ENCODE peak calls at places on chromosomes 13 and 19, in six cellular contexts. D, N, I, Y, L and G are unnamed samples.

GRCh38 chr19:43651758-43652545 is 12.3 kb upstream of the CADM4 start:
- DNase-seq in D (peak), N (peak), I (no peak), Y (peak), L (peak), G (no peak)

GRCh38 chr13:98782654-98783053 is 30.2 kb upstream of the SLC15A1 start:
- DNase-seq in D (no peak), N (no peak), I (no peak), Y (no peak), L (no peak), G (no peak)

GRCh38 chr13:33487575-33488243 is 202.2 kb upstream of the STARD13 start:
- DNase-seq in D (peak), N (no peak), I (no peak), Y (no peak), L (no peak), G (no peak)

GRCh38 chr19:41995959-41996797 is 2.1 kb upstream of the ATP1A3 start:
- DNase-seq in D (peak), N (no peak), I (no peak), Y (no peak), L (peak), G (peak)

GRCh38 chr13:83881917-83882625 is at the start of gene SLITRK1:
- DNase-seq in D (peak), N (no peak), I (no peak), Y (peak), L (peak), G (peak)

GRCh38 chr19:40831502-40832430 is 18.5 kb downstream of the CYP2A6 start:
- DNase-seq in D (no peak), N (no peak), I (no peak), Y (peak), L (no peak), G (no peak)

GRCh38 chr19:31262673-31263308 is 86.4 kb downstream of the TSHZ3 start:
- DNase-seq in D (no peak), N (no peak), I (no peak), Y (no peak), L (no peak), G (no peak)

GRCh38 chr13:73341748-73342147 is 282.9 kb downstream of the KLF5 start:
- DNase-seq in D (peak), N (no peak), I (no peak), Y (peak), L (no peak), G (no peak)

GRCh38 chr19:17398902-17399527 is 5.0 kb upstream of the CCDC194 start:
- DNase-seq in D (no peak), N (no peak), I (no peak), Y (no peak), L (no peak), G (no peak)

GRCh38 chr13:93411281-93411680 is 184.7 kb downstream of the GPC6 start:
- DNase-seq in D (no peak), N (no peak), I (no peak), Y (no peak), L (no peak), G (no peak)

GRCh38 chr19:40798997-40799557 is at the start of gene EGLN2:
- DNase-seq in D (no peak), N (no peak), I (no peak), Y (no peak), L (no peak), G (no peak)

GRCh38 chr19:41893899-41894298 is 10.9 kb downstream of the ARHGEF1 start:
- DNase-seq in D (no peak), N (no peak), I (no peak), Y (no peak), L (no peak), G (no peak)

GRCh38 chr19:35206379-35206778 is 22.2 kb downstream of the FAM187B start:
- DNase-seq in D (no peak), N (peak), I (no peak), Y (no peak), L (no peak), G (no peak)

GRCh38 chr19:55301459-55302331 is 17.9 kb downstream of the BRSK1 start:
- DNase-seq in D (peak), N (peak), I (peak), Y (peak), L (peak), G (no peak)

GRCh38 chr13:43123856-43124255 is 100.5 kb downstream of the DNAJC15 start:
- DNase-seq in D (no peak), N (no peak), I (no peak), Y (no peak), L (no peak), G (no peak)

GRCh38 chr19:36049080-36049698 is 4.9 kb downstream of the THAP8 start:
- DNase-seq in D (no peak), N (no peak), I (peak), Y (no peak), L (no peak), G (no peak)

GRCh38 chr19:13846533-13847032 is 30.4 kb upstream of the NANOS3 start:
- DNase-seq in D (peak), N (peak), I (no peak), Y (peak), L (peak), G (no peak)

GRCh38 chr13:59924256-59924655 is 239.5 kb downstream of the DIAPH3 start:
- DNase-seq in D (no peak), N (no peak), I (no peak), Y (no peak), L (no peak), G (no peak)

GRCh38 chr13:80630685-80631121 is 289.8 kb upstream of the SPRY2 start:
- DNase-seq in D (no peak), N (no peak), I (no peak), Y (peak), L (no peak), G (no peak)

GRCh38 chr19:30222993-30223865 is 149.0 kb upstream of the ZNF536 start:
- DNase-seq in D (peak), N (no peak), I (no peak), Y (no peak), L (peak), G (no peak)

GRCh38 chr19:49923055-49924003 is 5.7 kb upstream of the ATF5 start:
- DNase-seq in D (peak), N (no peak), I (no peak), Y (no peak), L (no peak), G (no peak)

GRCh38 chr13:47757681-47758080 is 243.4 kb downstream of the SUCLA2 start:
- DNase-seq in D (no peak), N (no peak), I (no peak), Y (no peak), L (no peak), G (no peak)

GRCh38 chr19:15815306-15815705 is at the start of gene OR10H1:
- DNase-seq in D (no peak), N (no peak), I (no peak), Y (peak), L (no peak), G (no peak)

GRCh38 chr13:95457294-95457693 is 95.2 kb upstream of the CLDN10 start:
- DNase-seq in D (no peak), N (peak), I (no peak), Y (peak), L (no peak), G (no peak)

GRCh38 chr19:13095934-13096890 is 6.4 kb downstream of the LYL1 start:
- DNase-seq in D (no peak), N (no peak), I (no peak), Y (no peak), L (peak), G (no peak)

GRCh38 chr19:55688422-55689218 is 13.6 kb downstream of the EPN1 start:
- DNase-seq in D (no peak), N (peak), I (no peak), Y (no peak), L (no peak), G (no peak)

GRCh38 chr19:48881741-48882657 is 9.8 kb downstream of the PPP1R15A start:
- DNase-seq in D (peak), N (no peak), I (peak), Y (no peak), L (peak), G (no peak)

GRCh38 chr19:28687296-28687695 is 525.7 kb downstream of the UQCRFS1 start:
- DNase-seq in D (no peak), N (no peak), I (no peak), Y (no peak), L (no peak), G (no peak)

GRCh38 chr19:3404324-3405260 is 38.2 kb downstream of the NFIC start:
- DNase-seq in D (peak), N (no peak), I (no peak), Y (no peak), L (no peak), G (no peak)

GRCh38 chr13:61255035-61255796 is 160.4 kb downstream of the PCDH20 start:
- DNase-seq in D (no peak), N (no peak), I (no peak), Y (peak), L (peak), G (peak)

GRCh38 chr19:5406816-5407215 is 48.4 kb upstream of the ZNRF4 start:
- DNase-seq in D (peak), N (no peak), I (no peak), Y (no peak), L (no peak), G (no peak)

GRCh38 chr13:77360032-77360431 is 33.1 kb upstream of the MYCBP2 start:
- DNase-seq in D (no peak), N (no peak), I (no peak), Y (no peak), L (no peak), G (no peak)

GRCh38 chr19:56167064-56167578 is 8.7 kb upstream of the GALP start:
- DNase-seq in D (no peak), N (no peak), I (no peak), Y (peak), L (no peak), G (peak)